ENCODE peak calls at places on chromosomes 2 and 18, in five cellular contexts. B is GM23338, N is neural progenitor cell, L is hepatocyte, K is HCT116. E is an unnamed sample.

GRCh38 chr2:120863173-120863545 is 127.5 kb downstream of the GLI2 start:
- DNase-seq in B (no peak), N (no peak), L (no peak), K (no peak), E (no peak)

GRCh38 chr18:7646174-7646886 is 79.2 kb downstream of the PTPRM start:
- DNase-seq in B (peak), N (no peak), L (no peak), K (no peak), E (no peak)

GRCh38 chr2:151009437-151010175 is 252.1 kb downstream of the RBM43 start:
- DNase-seq in B (no peak), N (no peak), L (no peak), K (no peak), E (no peak)

GRCh38 chr18:74694436-74694835 is 96.8 kb downstream of the ZNF407 start:
- DNase-seq in B (no peak), N (no peak), L (no peak), K (no peak), E (no peak)

GRCh38 chr2:1990151-1990589 is 245.9 kb upstream of the PXDN start:
- DNase-seq in B (no peak), N (no peak), L (no peak), K (no peak), E (no peak)

GRCh38 chr2:119419065-119419464 is 12.6 kb upstream of the TMEM37 start:
- DNase-seq in B (no peak), N (no peak), L (no peak), K (no peak), E (peak)

GRCh38 chr2:39780825-39781600 is 2.0 kb upstream of the THUMPD2 start:
- DNase-seq in B (no peak), N (no peak), L (no peak), K (no peak), E (no peak)

GRCh38 chr18:48695671-48696070 is 156.8 kb downstream of the CTIF start:
- DNase-seq in B (no peak), N (no peak), L (no peak), K (no peak), E (no peak)

GRCh38 chr2:70633508-70633907 is 79.9 kb upstream of the TGFA start:
- DNase-seq in B (no peak), N (no peak), L (no peak), K (no peak), E (no peak)

GRCh38 chr2:133760366-133760765 is 192.1 kb upstream of the NCKAP5 start:
- DNase-seq in B (no peak), N (no peak), L (no peak), K (no peak), E (no peak)

GRCh38 chr2:141384676-141385075 is 746.1 kb downstream of the LRP1B start:
- DNase-seq in B (no peak), N (peak), L (no peak), K (no peak), E (peak)

GRCh38 chr2:114010001-114010400 is 120.1 kb downstream of the ACTR3 start:
- DNase-seq in B (no peak), N (no peak), L (no peak), K (no peak), E (peak)

GRCh38 chr2:64453710-64454315 is at the start of gene LGALSL:
- DNase-seq in B (peak), N (peak), L (peak), K (peak), E (peak)

GRCh38 chr2:237696471-237696870 is 69.1 kb downstream of the LRRFIP1 start:
- DNase-seq in B (no peak), N (no peak), L (no peak), K (no peak), E (no peak)

GRCh38 chr2:45028276-45028675 is 19.0 kb upstream of the SIX2 start:
- DNase-seq in B (no peak), N (no peak), L (no peak), K (no peak), E (peak)

GRCh38 chr2:197838036-197838435 is 33.6 kb downstream of the PLCL1 start:
- DNase-seq in B (no peak), N (no peak), L (no peak), K (no peak), E (no peak)

GRCh38 chr18:73750052-73750451 is 397.6 kb downstream of the FBXO15 start:
- DNase-seq in B (no peak), N (no peak), L (no peak), K (no peak), E (no peak)

GRCh38 chr2:151634726-151635467 is 99.4 kb downstream of the NEB start:
- DNase-seq in B (no peak), N (no peak), L (no peak), K (no peak), E (no peak)

GRCh38 chr2:102060047-102060446 is 68.3 kb downstream of the IL1R2 start:
- DNase-seq in B (no peak), N (no peak), L (no peak), K (no peak), E (no peak)

GRCh38 chr2:187873132-187873531 is 318.9 kb upstream of the TFPI start:
- DNase-seq in B (no peak), N (no peak), L (peak), K (no peak), E (no peak)

GRCh38 chr2:45169339-45170190 is 160.3 kb upstream of the SIX2 start:
- DNase-seq in B (peak), N (peak), L (peak), K (no peak), E (peak)

GRCh38 chr2:99857867-99858444 is 284.4 kb downstream of the AFF3 start:
- DNase-seq in B (no peak), N (no peak), L (no peak), K (no peak), E (no peak)

GRCh38 chr2:227534714-227535113 is 62.8 kb downstream of the AGFG1 start:
- DNase-seq in B (no peak), N (no peak), L (no peak), K (no peak), E (no peak)

GRCh38 chr2:166127217-166128155 is at the start of gene SCN1A:
- DNase-seq in B (peak), N (peak), L (peak), K (peak), E (peak)

GRCh38 chr2:36361396-36361795 is 5.8 kb downstream of the CRIM1 start:
- DNase-seq in B (no peak), N (no peak), L (no peak), K (no peak), E (no peak)

GRCh38 chr2:127615511-127616166 is 30.3 kb upstream of the GPR17 start:
- DNase-seq in B (no peak), N (peak), L (peak), K (no peak), E (peak)

GRCh38 chr2:230441188-230441897 is 25.3 kb downstream of the SP100 start:
- DNase-seq in B (no peak), N (no peak), L (no peak), K (no peak), E (no peak)

GRCh38 chr2:150264442-150264841 is 223.0 kb downstream of the RND3 start:
- DNase-seq in B (no peak), N (no peak), L (no peak), K (no peak), E (no peak)

GRCh38 chr2:238106698-238107524 is 6.8 kb downstream of the ESPNL start:
- DNase-seq in B (peak), N (peak), L (peak), K (no peak), E (peak)

GRCh38 chr18:24078391-24078790 is 60.5 kb upstream of the CABYR start:
- DNase-seq in B (no peak), N (peak), L (no peak), K (no peak), E (no peak)

GRCh38 chr18:24958001-24958400 is 394.0 kb downstream of the ZNF521 start:
- DNase-seq in B (no peak), N (no peak), L (no peak), K (no peak), E (no peak)

GRCh38 chr2:141468746-141469145 is 662.1 kb downstream of the LRP1B start:
- DNase-seq in B (peak), N (peak), L (peak), K (no peak), E (peak)

GRCh38 chr18:75223687-75224347 is 13.2 kb downstream of the TSHZ1 start:
- DNase-seq in B (no peak), N (no peak), L (peak), K (no peak), E (no peak)

GRCh38 chr2:239962890-239963591 is 62.1 kb downstream of the NDUFA10 start:
- DNase-seq in B (no peak), N (no peak), L (no peak), K (no peak), E (no peak)

GRCh38 chr2:207484444-207485391 is 45.0 kb upstream of the CREB1 start:
- DNase-seq in B (no peak), N (no peak), L (no peak), K (no peak), E (no peak)

GRCh38 chr2:217331577-217332139 is 471.8 kb upstream of the TNP1 start:
- DNase-seq in B (peak), N (no peak), L (peak), K (no peak), E (peak)

GRCh38 chr2:36451512-36451911 is 95.9 kb downstream of the CRIM1 start:
- DNase-seq in B (no peak), N (no peak), L (no peak), K (no peak), E (no peak)

GRCh38 chr2:217766356-217766755 is 236.4 kb downstream of the TNS1 start:
- DNase-seq in B (no peak), N (no peak), L (no peak), K (no peak), E (no peak)

GRCh38 chr2:234406085-234406484 is 90.8 kb downstream of the ARL4C start:
- DNase-seq in B (no peak), N (no peak), L (no peak), K (no peak), E (peak)
- TF ChIP-seq CTCF in B (peak), N (peak), L (peak), K (peak), E (peak)

GRCh38 chr2:85583667-85584353 is 421 bp upstream of the VAMP5 start:
- DNase-seq in B (no peak), N (no peak), L (no peak), K (no peak), E (no peak)

GRCh38 chr2:85584857-85585780 is 888 bp downstream of the VAMP5 start:
- DNase-seq in B (peak), N (no peak), L (peak), K (no peak), E (peak)

GRCh38 chr2:85585781-85586105 is 1.5 kb downstream of the VAMP5 start:
- DNase-seq in B (no peak), N (no peak), L (no peak), K (no peak), E (peak)

GRCh38 chr2:85582467-85582866 is 1.8 kb upstream of the VAMP5 start:
- DNase-seq in B (no peak), N (no peak), L (no peak), K (no peak), E (no peak)

DNA sequence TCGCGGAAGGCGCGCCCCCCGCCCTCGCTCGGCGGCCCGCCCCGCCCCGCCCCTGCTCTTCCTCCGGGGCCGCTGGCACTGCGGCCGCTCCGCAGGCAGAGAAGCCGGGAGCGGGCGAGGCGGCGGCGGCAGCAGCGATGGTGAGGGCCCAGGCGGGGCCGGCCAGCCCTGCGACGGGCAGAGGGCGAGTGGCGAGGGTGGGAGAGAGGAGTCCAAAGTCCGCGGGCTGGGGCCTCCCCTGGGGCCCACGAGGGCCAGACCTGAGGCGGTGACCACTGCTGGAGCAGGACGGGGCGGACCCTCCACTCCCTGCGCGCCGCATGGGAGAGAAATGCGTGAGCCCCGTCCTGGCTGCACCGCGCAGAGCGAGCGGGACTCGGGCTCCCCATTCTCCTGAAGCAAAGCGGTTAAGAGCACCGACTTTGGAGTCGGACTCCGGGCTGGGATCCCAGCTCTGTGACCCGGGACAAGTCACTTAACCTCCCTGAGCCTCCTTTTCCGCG is at the start of gene VAMP5:
- DNase-seq in B (peak), N (peak), L (peak), K (no peak), E (no peak)
- TF ChIP-seq EZH2 in B (no peak), N (peak), L (no peak), K (no peak), E (no peak)

DNA sequence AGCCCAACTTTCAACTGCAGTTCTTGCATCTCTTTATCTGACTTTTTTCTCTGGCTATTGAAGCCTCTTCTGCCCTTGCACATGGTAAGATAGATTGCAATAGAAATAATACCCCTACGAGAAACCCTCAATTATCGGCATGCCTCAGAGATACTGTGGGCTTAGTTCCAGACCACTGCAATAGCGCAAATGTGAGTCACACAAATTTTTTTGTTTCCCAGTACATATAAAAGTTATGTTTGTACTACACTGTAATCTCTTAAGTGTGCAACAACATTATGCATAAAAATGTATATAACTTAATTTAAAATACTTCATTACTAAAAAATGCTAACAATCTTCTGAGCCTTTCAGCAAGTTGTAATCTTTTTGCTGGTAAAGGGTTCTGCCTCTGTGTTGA is 124.7 kb downstream of the PDE1A start:
- DNase-seq in B (no peak), N (no peak), L (no peak), K (no peak), E (peak)
- TF ChIP-seq EZH2phosphoT487 in B (no peak), N (no peak), L (no peak), K (no peak), E (no peak)

GRCh38 chr2:12547771-12548170 is 169.0 kb upstream of the TRIB2 start:
- DNase-seq in B (peak), N (peak), L (no peak), K (no peak), E (no peak)
- TF ChIP-seq CTCF in B (peak), N (peak), L (no peak), K (peak), E (peak)